ENCODE peak calls at places on chromosome 15, in eight cellular contexts. I is HFF-Myc, P is lung microvascular endothelial cell, N is SW 1271, Q is GM04504, V is hippocampal formation, D is nephron progenitor cell, W is Calu3. C is an unnamed sample.

GRCh38 chr15:72456684-72457083 is 17.4 kb upstream of the ARIH1 start:
- DNase-seq in I (no peak), P (no peak), N (no peak), Q (no peak), V (no peak), D (no peak), W (no peak), C (no peak)

GRCh38 chr15:94670436-94671034 is 439.2 kb downstream of the MCTP2 start:
- DNase-seq in I (peak), P (peak), N (peak), Q (peak), V (no peak), D (no peak), W (no peak), C (no peak)

GRCh38 chr15:101198820-101199219 is 53.0 kb downstream of the CHSY1 start:
- DNase-seq in I (no peak), P (no peak), N (no peak), Q (no peak), V (no peak), D (no peak), W (no peak), C (no peak)

GRCh38 chr15:41936155-41936554 is 36.2 kb downstream of the EHD4 start:
- DNase-seq in I (no peak), P (no peak), N (no peak), Q (no peak), V (no peak), D (no peak), W (no peak), C (no peak)

GRCh38 chr15:90264649-90265048 is 823 bp upstream of the NGRN start:
- DNase-seq in I (no peak), P (peak), N (peak), Q (no peak), V (no peak), D (no peak), W (peak), C (peak)

GRCh38 chr15:80578871-80579270 is 116.2 kb upstream of the ABHD17C start:
- DNase-seq in I (no peak), P (no peak), N (no peak), Q (no peak), V (no peak), D (no peak), W (no peak), C (no peak)

GRCh38 chr15:48795901-48796300 is 15.0 kb downstream of the CEP152 start:
- DNase-seq in I (no peak), P (peak), N (no peak), Q (no peak), V (no peak), D (no peak), W (no peak), C (no peak)

GRCh38 chr15:58070801-58071418 is 5.4 kb upstream of the ALDH1A2 start:
- DNase-seq in I (peak), P (peak), N (peak), Q (peak), V (peak), D (peak), W (peak), C (peak)

GRCh38 chr15:93274276-93274675 is 185.3 kb upstream of the RGMA start:
- DNase-seq in I (no peak), P (no peak), N (no peak), Q (no peak), V (no peak), D (no peak), W (no peak), C (no peak)

GRCh38 chr15:74787251-74788041 is 5.6 kb downstream of the CSK start:
- DNase-seq in I (peak), P (peak), N (peak), Q (no peak), V (peak), D (peak), W (peak), C (peak)

GRCh38 chr15:25739687-25740121 is 123.4 kb downstream of the ATP10A start:
- DNase-seq in I (peak), P (no peak), N (no peak), Q (no peak), V (no peak), D (no peak), W (no peak), C (no peak)